ENCODE peak calls at places on chromosomes 5 and 9, in six cellular contexts. E is lung, Y is GM20000, L is hepatocyte, Q is spleen, A is left ventricle myocardium inferior. O is an unnamed sample.

GRCh38 chr5:52491071-52491828 is 296.5 kb upstream of the ITGA1 start:
- DNase-seq in A (no peak), E (no peak), Y (no peak), Q (no peak), L (peak), O (no peak)

GRCh38 chr9:34637356-34638137 is at the start of gene SIGMAR1:
- DNase-seq in Q (peak), L (peak), Y (peak), A (peak), E (peak), O (peak)

GRCh38 chr5:135392256-135392655 is 6.8 kb downstream of the MACROH2A1 start:
- DNase-seq in A (no peak), Q (no peak), L (no peak), E (no peak), Y (no peak), O (no peak)

GRCh38 chr5:110442856-110443255 is 283.6 kb downstream of the TMEM232 start:
- DNase-seq in E (no peak), L (no peak), A (no peak), Q (peak), Y (no peak), O (no peak)

GRCh38 chr9:108784998-108785397 is 70.8 kb downstream of the ACTL7B start:
- DNase-seq in Q (no peak), L (no peak), A (no peak), Y (no peak), E (no peak), O (no peak)

GRCh38 chr5:172325452-172325851 is 41.9 kb upstream of the UBTD2 start:
- DNase-seq in E (no peak), Y (no peak), L (no peak), Q (no peak), A (no peak), O (no peak)

GRCh38 chr9:89604463-89605180 is at the start of gene GADD45G:
- DNase-seq in L (peak), Q (peak), E (peak), Y (peak), A (peak), O (peak)

GRCh38 chr5:114362977-114363721 is 1.3 kb downstream of the KCNN2 start:
- DNase-seq in Q (no peak), E (no peak), Y (no peak), L (peak), A (no peak), O (peak)

GRCh38 chr9:126379661-126380365 is 53.2 kb downstream of the MVB12B start:
- DNase-seq in L (no peak), Q (no peak), A (no peak), E (no peak), Y (no peak), O (no peak)

GRCh38 chr5:40385544-40385943 is 294.2 kb upstream of the PTGER4 start:
- DNase-seq in A (no peak), E (peak), Y (no peak), Q (no peak), L (no peak), O (no peak)

GRCh38 chr9:74562611-74563010 is 65.5 kb downstream of the RORB start:
- DNase-seq in Y (no peak), L (no peak), A (no peak), E (no peak), Q (no peak), O (no peak)

GRCh38 chr5:118891252-118891651 is 97.1 kb downstream of the DTWD2 start:
- DNase-seq in E (no peak), A (no peak), Q (no peak), L (no peak), Y (no peak), O (no peak)

GRCh38 chr9:114611516-114612271 is 603 bp downstream of the TMEM268 start:
- DNase-seq in Q (peak), A (peak), Y (peak), L (peak), E (peak), O (peak)

GRCh38 chr5:37665889-37666288 is 174.0 kb downstream of the GDNF start:
- DNase-seq in Y (no peak), E (peak), A (peak), L (no peak), Q (peak), O (no peak)

GRCh38 chr9:37495571-37495970 is 9.8 kb downstream of the POLR1E start:
- DNase-seq in Y (no peak), E (no peak), Q (no peak), L (no peak), A (no peak), O (no peak)

GRCh38 chr5:178786424-178786823 is 56.0 kb upstream of the ZNF354A start:
- DNase-seq in Q (no peak), E (no peak), A (no peak), L (no peak), Y (no peak), O (no peak)

GRCh38 chr5:124649548-124650501 is 96.6 kb downstream of the ZNF608 start:
- DNase-seq in E (peak), A (peak), Y (peak), Q (peak), L (peak), O (peak)

GRCh38 chr9:826500-827280 is 14.8 kb upstream of the DMRT1 start:
- DNase-seq in E (no peak), A (no peak), L (no peak), Q (peak), Y (no peak), O (no peak)

GRCh38 chr5:134541736-134542376 is 16.4 kb downstream of the JADE2 start:
- DNase-seq in E (peak), Y (peak), A (peak), L (peak), Q (no peak), O (peak)

GRCh38 chr9:36151306-36152210 is 15.0 kb downstream of the GLIPR2 start:
- DNase-seq in Q (peak), A (peak), Y (peak), E (peak), L (no peak), O (peak)

GRCh38 chr5:34524123-34524522 is 132.0 kb upstream of the RAI14 start:
- DNase-seq in L (no peak), E (no peak), A (no peak), Y (no peak), Q (no peak), O (no peak)

GRCh38 chr9:3948826-3949578 is 350.9 kb downstream of the GLIS3 start:
- DNase-seq in Q (no peak), A (no peak), Y (no peak), L (no peak), E (no peak), O (no peak)

GRCh38 chr9:8071445-8071798 is 271.8 kb upstream of the DMAC1 start:
- DNase-seq in A (peak), Y (no peak), L (no peak), Q (no peak), E (no peak), O (no peak)

GRCh38 chr5:45521067-45521466 is 175.1 kb downstream of the HCN1 start:
- DNase-seq in A (no peak), Y (no peak), L (peak), E (no peak), Q (no peak), O (no peak)

GRCh38 chr5:163432527-163432926 is 4.9 kb upstream of the CCNG1 start:
- DNase-seq in Q (no peak), A (no peak), L (no peak), E (no peak), Y (no peak), O (no peak)

GRCh38 chr5:119420173-119420572 is 32.1 kb upstream of the HSD17B4 start:
- DNase-seq in Q (no peak), Y (no peak), E (no peak), L (no peak), A (no peak), O (no peak)

GRCh38 chr5:2047341-2047927 is 164.7 kb upstream of the IRX4 start:
- DNase-seq in Y (no peak), E (no peak), L (no peak), A (no peak), Q (no peak), O (no peak)

GRCh38 chr5:136769900-136770684 is 404.7 kb upstream of the TRPC7 start:
- DNase-seq in L (peak), A (peak), E (peak), Y (peak), Q (no peak), O (peak)

GRCh38 chr5:80168388-80169028 is 87.3 kb downstream of the SERINC5 start:
- DNase-seq in A (no peak), L (no peak), E (no peak), Q (no peak), Y (no peak), O (no peak)

GRCh38 chr5:132138260-132138659 is 64.7 kb downstream of the CSF2 start:
- DNase-seq in Y (no peak), Q (no peak), A (no peak), L (no peak), E (no peak), O (no peak)

GRCh38 chr9:91781906-91782305 is 168.1 kb downstream of the ROR2 start:
- DNase-seq in E (no peak), Y (no peak), Q (no peak), A (no peak), L (no peak), O (no peak)

GRCh38 chr9:10094563-10094962 is 518.2 kb downstream of the PTPRD start:
- DNase-seq in Y (no peak), E (no peak), L (no peak), A (no peak), Q (no peak), O (no peak)

GRCh38 chr5:58715997-58716656 is 133.3 kb downstream of the RAB3C start:
- DNase-seq in A (no peak), L (no peak), Y (no peak), Q (no peak), E (no peak), O (no peak)

GRCh38 chr5:170809551-170809950 is 26.0 kb downstream of the GABRP start:
- DNase-seq in Y (peak), A (no peak), Q (no peak), L (peak), E (no peak), O (no peak)

GRCh38 chr5:171122372-171122771 is 186.7 kb upstream of the TLX3 start:
- DNase-seq in Q (no peak), A (no peak), E (no peak), L (no peak), Y (no peak), O (no peak)

GRCh38 chr5:138542956-138543729 is at the start of gene ETF1:
- DNase-seq in L (peak), Q (peak), E (peak), A (peak), Y (peak), O (peak)
- TF ChIP-seq CTCF in L (no peak), Q (no peak), E (no peak), A (peak), Y (no peak), O (no peak)

DNA sequence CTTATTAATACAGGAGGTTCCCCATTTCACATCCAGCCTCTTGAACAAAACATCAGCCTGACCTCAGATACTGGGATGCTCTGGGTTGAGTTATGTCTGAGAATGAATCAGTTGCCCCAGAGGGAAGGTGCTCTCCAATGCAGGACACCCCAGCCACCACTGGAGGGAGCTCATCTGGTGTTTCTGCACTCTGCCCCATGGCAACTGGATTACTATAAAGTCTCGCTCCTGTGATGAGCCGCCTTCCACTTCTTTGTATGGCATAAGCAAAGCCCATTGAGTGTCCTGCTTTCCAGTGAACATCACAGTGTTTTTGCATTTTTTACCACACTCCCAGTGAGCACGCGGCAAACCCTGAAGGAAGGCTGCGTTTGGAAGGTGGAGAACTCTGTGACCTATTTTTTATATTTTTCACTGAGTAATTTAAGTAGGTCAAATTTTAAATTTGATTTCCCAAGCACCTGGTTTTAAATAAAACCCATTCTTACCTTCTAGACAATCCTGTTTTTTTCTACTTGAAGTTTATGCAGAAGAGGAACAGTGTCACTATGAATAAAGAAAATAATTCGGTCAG is 176.9 kb upstream of the WWC1 start:
- DNase-seq in Q (no peak), L (peak), E (peak), Y (peak), A (peak), O (peak)
- TF ChIP-seq CTCF in Q (peak), L (peak), E (no peak), Y (peak), A (peak), O (peak)

DNA sequence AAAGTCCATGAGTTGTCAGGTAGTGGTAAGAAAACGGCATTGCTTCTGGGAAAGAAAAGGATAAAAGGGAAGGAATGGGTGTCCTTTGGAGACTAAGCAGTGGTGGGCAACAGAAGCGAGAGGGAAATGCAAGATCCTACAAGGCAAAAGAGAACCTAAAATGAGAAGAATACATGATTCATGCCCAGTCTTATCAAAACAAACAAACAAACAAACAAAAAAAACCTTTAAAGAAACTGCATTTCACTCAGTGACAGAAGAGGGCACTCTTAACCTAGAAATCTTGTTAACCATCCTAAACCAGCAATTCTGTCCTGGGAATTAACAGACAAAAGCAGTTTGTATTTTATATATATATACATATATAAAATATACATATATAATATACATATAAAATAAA is 88.5 kb downstream of the SUSD1 start:
- DNase-seq in A (no peak), E (no peak), Q (no peak), Y (no peak), L (no peak), O (no peak)
- TF ChIP-seq CTCF in A (peak), E (peak), Q (peak), Y (peak), L (peak), O (peak)

DNA sequence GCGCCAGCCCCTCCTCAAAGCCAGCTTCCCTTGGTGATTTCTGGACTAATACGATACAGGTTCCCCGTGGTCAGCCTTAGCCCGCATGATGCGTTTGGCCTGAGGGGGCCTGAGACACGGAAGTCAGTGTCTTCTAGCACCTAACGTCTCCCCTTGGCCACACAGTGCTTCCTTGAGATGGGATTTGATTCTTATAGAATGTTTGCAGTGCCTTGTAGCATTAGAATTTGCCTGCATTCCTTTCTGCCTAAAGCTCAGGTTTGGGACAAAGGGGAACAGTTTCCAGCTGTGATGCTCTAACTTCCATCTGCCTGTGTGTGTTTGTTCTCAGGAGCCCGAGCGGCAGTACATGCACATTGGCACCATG is 34.4 kb downstream of the CFAP90 start:
- DNase-seq in E (no peak), Q (no peak), A (no peak), L (no peak), Y (no peak), O (no peak)
- TF ChIP-seq CTCF in E (no peak), Q (peak), A (no peak), L (no peak), Y (no peak), O (no peak)

O was measured in GM13976.